ENCODE peak calls at places on chromosomes 12 and 14, in five cellular contexts. U is stomach, N is testis, B is A549, S is HCT116. W is an unnamed sample.

GRCh38 chr12:81792666-81793065 is 33.5 kb upstream of the PPFIA2 start:
- DNase-seq in U (no peak), N (no peak), B (no peak), S (no peak), W (no peak)

GRCh38 chr12:2382391-2383155 is 329.8 kb downstream of the CACNA1C start:
- DNase-seq in U (no peak), N (no peak), B (no peak), S (no peak), W (no peak)

GRCh38 chr14:93331375-93332031 is 1.3 kb downstream of the BTBD7 start:
- DNase-seq in U (no peak), N (no peak), B (no peak), S (no peak), W (peak; percentile 62)

GRCh38 chr14:54189358-54190354 is 207.2 kb upstream of the CDKN3 start:
- DNase-seq in U (no peak), N (no peak), B (no peak), S (peak; percentile 59), W (no peak)

GRCh38 chr12:49359671-49360070 is 7.6 kb upstream of the SPATS2 start:
- DNase-seq in U (peak; percentile 7), N (no peak), B (no peak), S (no peak), W (no peak)

GRCh38 chr12:108400900-108401480 is 61.9 kb upstream of the CMKLR1 start:
- DNase-seq in U (no peak), N (no peak), B (no peak), S (no peak), W (no peak)

GRCh38 chr12:77113971-77114370 is 48.6 kb upstream of the E2F7 start:
- DNase-seq in U (no peak), N (no peak), B (no peak), S (no peak), W (no peak)

GRCh38 chr12:121578230-121579189 is 2.3 kb downstream of the KDM2B start:
- DNase-seq in U (no peak), N (no peak), B (no peak), S (no peak), W (no peak)

GRCh38 chr14:45085004-45085403 is 1.1 kb downstream of the PRPF39 start:
- DNase-seq in U (no peak), N (no peak), B (no peak), S (no peak), W (no peak)

GRCh38 chr12:121127501-121127900 is 5.2 kb upstream of the P2RX7 start:
- DNase-seq in U (no peak), N (no peak), B (no peak), S (no peak), W (no peak)

GRCh38 chr12:51048601-51049369 is 658 bp downstream of the LETMD1 start:
- DNase-seq in U (no peak), N (no peak), B (no peak), S (no peak), W (no peak)

GRCh38 chr14:38627163-38627562 is 371.3 kb upstream of the CLEC14A start:
- DNase-seq in U (no peak), N (no peak), B (no peak), S (no peak), W (no peak)

GRCh38 chr12:132152921-132153321 is 8.7 kb downstream of the NOC4L start:
- DNase-seq in U (no peak), N (no peak), B (no peak), S (no peak), W (no peak)

GRCh38 chr14:61260939-61261776 is 20.0 kb downstream of the TMEM30B start:
- DNase-seq in U (no peak), N (no peak), B (no peak), S (peak; percentile 65), W (no peak)

GRCh38 chr12:50110127-50110761 is 1.8 kb upstream of the COX14 start:
- DNase-seq in U (peak; percentile 70), N (no peak), B (no peak), S (no peak), W (peak; percentile 87)

GRCh38 chr14:105745433-105746123 is 219.2 kb downstream of the TMEM121 start:
- DNase-seq in U (no peak), N (no peak), B (no peak), S (no peak), W (peak; percentile 28)

GRCh38 chr12:105109465-105110212 is 2.1 kb downstream of the WASHC4 start:
- DNase-seq in U (no peak), N (no peak), B (no peak), S (no peak), W (no peak)

GRCh38 chr12:113259499-113259953 is 38.3 kb downstream of the TPCN1 start:
- DNase-seq in U (peak; percentile 44), N (peak; percentile 86), B (no peak), S (no peak), W (peak; percentile 21)

GRCh38 chr12:132367401-132367851 is 38.0 kb upstream of the GALNT9 start:
- DNase-seq in U (no peak), N (peak; percentile 40), B (no peak), S (no peak), W (peak; percentile 54)

GRCh38 chr14:35366048-35366428 is 38.5 kb downstream of the NFKBIA start:
- DNase-seq in U (no peak), N (no peak), B (no peak), S (no peak), W (no peak)

GRCh38 chr14:25111061-25111601 is 61.2 kb upstream of the STXBP6 start:
- DNase-seq in U (peak; percentile 49), N (no peak), B (no peak), S (no peak), W (no peak)

GRCh38 chr14:68295316-68295816 is 475.8 kb downstream of the RAD51B start:
- DNase-seq in U (no peak), N (peak; percentile 83), B (no peak), S (peak; percentile 15), W (no peak)

GRCh38 chr12:46237381-46238045 is 31.3 kb downstream of the SLC38A1 start:
- DNase-seq in U (no peak), N (no peak), B (no peak), S (no peak), W (no peak)

GRCh38 chr12:112198120-112198733 is 72.9 kb downstream of the TRAFD1 start:
- DNase-seq in U (peak; percentile 46), N (peak; percentile 78), B (peak; percentile 81), S (peak; percentile 41), W (peak; percentile 60)

GRCh38 chr12:78290606-78291345 is 460.1 kb downstream of the NAV3 start:
- DNase-seq in U (no peak), N (no peak), B (no peak), S (no peak), W (no peak)

GRCh38 chr14:88477513-88478250 is 77.1 kb downstream of the PTPN21 start:
- DNase-seq in U (no peak), N (no peak), B (no peak), S (no peak), W (no peak)

GRCh38 chr12:579450-580110 is 83.7 kb downstream of the NINJ2 start:
- DNase-seq in U (no peak), N (no peak), B (no peak), S (no peak), W (no peak)

GRCh38 chr12:113700943-113701342 is 229.3 kb upstream of the LHX5 start:
- DNase-seq in U (no peak), N (no peak), B (no peak), S (no peak), W (no peak)

GRCh38 chr14:100168515-100168914 is 9.1 kb upstream of the DEGS2 start:
- DNase-seq in U (no peak), N (no peak), B (no peak), S (no peak), W (no peak)

GRCh38 chr14:99781853-99782610 is 11.2 kb upstream of the EML1 start:
- DNase-seq in U (no peak), N (no peak), B (no peak), S (no peak), W (no peak)

GRCh38 chr12:116604883-116605641 is 45.9 kb downstream of the MAP1LC3B2 start:
- DNase-seq in U (no peak), N (peak; percentile 41), B (no peak), S (no peak), W (no peak)

GRCh38 chr12:45671254-45671653 is 58.3 kb upstream of the ARID2 start:
- DNase-seq in U (no peak), N (no peak), B (no peak), S (no peak), W (no peak)

GRCh38 chr12:100859063-100859627 is 64.6 kb downstream of the ANO4 start:
- DNase-seq in U (no peak), N (no peak), B (no peak), S (no peak), W (no peak)

GRCh38 chr12:131848753-131849152 is 20.6 kb downstream of the MMP17 start:
- DNase-seq in U (no peak), N (no peak), B (no peak), S (no peak), W (no peak)

GRCh38 chr14:75563931-75564330 is 14.5 kb upstream of the FLVCR2 start:
- DNase-seq in U (no peak), N (no peak), B (no peak), S (no peak), W (no peak)

GRCh38 chr12:127355061-127355820 is 911.7 kb upstream of the TMEM132C start:
- DNase-seq in U (no peak), N (peak; percentile 21), B (peak; percentile 21), S (no peak), W (no peak)

GRCh38 chr14:94398536-94398935 is 10.1 kb upstream of the SERPINA1 start:
- DNase-seq in U (no peak), N (no peak), B (no peak), S (no peak), W (no peak)

GRCh38 chr12:33222357-33222756 is 217.3 kb downstream of the SYT10 start:
- DNase-seq in U (no peak), N (no peak), B (no peak), S (no peak), W (no peak)

DNA sequence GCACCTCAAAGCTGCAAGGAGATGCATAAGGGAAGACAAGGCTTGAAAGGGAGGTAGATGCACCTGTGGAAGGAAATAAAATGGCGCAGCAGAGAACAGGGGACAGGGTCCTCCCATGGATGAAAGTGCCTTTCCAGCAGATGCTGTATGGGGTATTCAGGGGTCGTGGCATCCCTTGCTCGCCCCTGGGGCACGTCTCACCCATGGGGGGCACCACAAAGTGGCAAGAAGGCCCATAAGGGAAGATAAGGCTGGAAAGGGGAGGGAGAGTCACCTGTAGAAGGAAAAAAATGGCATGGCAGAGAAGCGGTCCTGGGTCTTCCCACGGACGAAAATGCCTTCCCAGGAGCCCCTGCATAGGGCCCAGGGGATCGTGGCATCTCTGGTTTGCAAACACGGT is 265.1 kb downstream of the ALG10 start:
- DNase-seq in U (no peak), N (no peak), B (no peak), S (no peak), W (no peak)
- H3K9me3 ChIP-seq in U (peaks cover 12% of the 10 kb centered on the region), N (no peaks in the 10 kb centered on the region), B (peaks cover 8% of the 10 kb centered on the region), S (peaks cover 2% of the 10 kb centered on the region), W (peaks cover 40% of the 10 kb centered on the region)

GRCh38 chr14:76673261-76673660 is 88.0 kb upstream of the VASH1 start:
- DNase-seq in U (no peak), N (no peak), B (no peak), S (no peak), W (no peak)
- TF ChIP-seq POLR2A in U (no peak), N (no peak), B (no peak), S (no peak), W (no peak)

GRCh38 chr12:40107803-40108620 is 2.1 kb upstream of the SLC2A13 start:
- DNase-seq in U (no peak), N (no peak), B (no peak), S (no peak), W (peak; percentile 35)
- H3K4me3 ChIP-seq in U (no peak overlapping the region), N (peak overlapping the region; percentile 40), B (no peak overlapping the region), S (no peak overlapping the region), W (peak overlapping the region; percentile 33)

GRCh38 chr12:56880416-56881035 is 53.7 kb downstream of the SDR9C7 start:
- DNase-seq in U (no peak), N (no peak), B (no peak), S (no peak), W (no peak)
- H3K9me3 ChIP-seq in U (no peaks in the 10 kb centered on the region), N (no peaks in the 10 kb centered on the region), B (no peaks in the 10 kb centered on the region), S (peaks cover 3% of the 10 kb centered on the region), W (no peaks in the 10 kb centered on the region)

GRCh38 chr12:53191885-53192530 is 11.3 kb upstream of the CSAD start:
- DNase-seq in U (no peak), N (no peak), B (no peak), S (no peak), W (no peak)
- TF ChIP-seq POLR2A in U (no peak), N (no peak), B (no peak), S (no peak), W (no peak)